ENCODE peak calls at places on chromosomes 4 and X, in four cellular contexts. V, R, W and G are unnamed samples.

GRCh38 chrX:15359701-15360100 is 24.4 kb upstream of the PIGA start:
- DNase-seq in V (no peak), R (no peak), W (no peak), G (no peak)

GRCh38 chr4:81919238-81919637 is 447.5 kb upstream of the RASGEF1B start:
- DNase-seq in R (no peak), W (no peak), V (no peak), G (no peak)

GRCh38 chr4:174654634-174655033 is 132.3 kb upstream of the HPGD start:
- DNase-seq in R (no peak), V (no peak), W (no peak), G (no peak)

GRCh38 chr4:65670331-65671031 is at the start of gene EPHA5:
- DNase-seq in W (peak), R (no peak), V (peak), G (no peak)

GRCh38 chr4:41060352-41061318 is 153.7 kb downstream of the APBB2 start:
- DNase-seq in R (no peak), V (no peak), W (no peak), G (peak)

GRCh38 chr4:183591301-183591700 is 67.7 kb downstream of the RWDD4 start:
- DNase-seq in R (no peak), W (no peak), V (no peak), G (no peak)

GRCh38 chrX:139058831-139059495 is 347.4 kb upstream of the FGF13 start:
- DNase-seq in R (no peak), W (no peak), V (peak), G (no peak)

GRCh38 chr4:8913858-8914460 is 42.3 kb upstream of the HMX1 start:
- DNase-seq in V (no peak), W (no peak), R (no peak), G (no peak)

GRCh38 chrX:9562851-9563250 is 98.0 kb downstream of the TBL1X start:
- DNase-seq in V (peak), W (no peak), R (no peak), G (no peak)

GRCh38 chr4:78534286-78534955 is 17.1 kb upstream of the ANXA3 start:
- DNase-seq in W (no peak), R (no peak), V (peak), G (no peak)

GRCh38 chrX:40209951-40210617 is 112.3 kb upstream of the BCOR start:
- DNase-seq in R (no peak), W (no peak), V (peak), G (no peak)

GRCh38 chrX:151722241-151722846 is 6.5 kb downstream of the FATE1 start:
- DNase-seq in V (peak), W (no peak), R (no peak), G (no peak)

GRCh38 chrX:111743316-111743715 is 62.3 kb downstream of the ALG13 start:
- DNase-seq in W (no peak), V (no peak), R (no peak), G (no peak)

GRCh38 chr4:139892973-139893736 is 227.5 kb downstream of the MGST2 start:
- DNase-seq in R (no peak), V (peak), W (no peak), G (no peak)

GRCh38 chr4:75189976-75190375 is 257.1 kb downstream of the PARM1 start:
- DNase-seq in R (no peak), W (no peak), V (no peak), G (no peak)

GRCh38 chr4:124931050-124931449 is 218.5 kb upstream of the ANKRD50 start:
- DNase-seq in R (no peak), V (peak), W (no peak), G (no peak)

GRCh38 chr4:123856689-123857545 is 460.3 kb downstream of the SPRY1 start:
- DNase-seq in V (peak), W (no peak), R (no peak), G (no peak)

GRCh38 chr4:159016527-159017137 is 86.2 kb upstream of the RAPGEF2 start:
- DNase-seq in R (no peak), W (no peak), V (peak), G (peak)

GRCh38 chr4:149706942-149707341 is 108.7 kb downstream of the IQCM start:
- DNase-seq in V (peak), R (no peak), W (no peak), G (no peak)

GRCh38 chrX:2608638-2609430 is 82.3 kb upstream of the CD99 start:
- DNase-seq in V (peak), R (peak), W (no peak), G (no peak)

GRCh38 chr4:165700855-165701254 is 172.2 kb upstream of the TLL1 start:
- DNase-seq in V (no peak), W (no peak), R (no peak), G (no peak)

GRCh38 chr4:16168710-16169388 is 57.4 kb downstream of the TAPT1 start:
- DNase-seq in V (no peak), W (no peak), R (no peak), G (no peak)

GRCh38 chrX:13283512-13283911 is 36.3 kb downstream of the ATXN3L start:
- DNase-seq in R (no peak), V (no peak), W (no peak), G (peak)

GRCh38 chr4:21452931-21453330 is 495.6 kb downstream of the KCNIP4 start:
- DNase-seq in R (no peak), V (no peak), W (no peak), G (no peak)

GRCh38 chr4:130233377-130234047 is 1137.6 kb downstream of the C4orf33 start:
- DNase-seq in W (no peak), V (peak), R (no peak), G (no peak)

GRCh38 chrX:134294548-134294947 is 57.6 kb downstream of the CCDC160 start:
- DNase-seq in R (no peak), W (no peak), V (peak), G (peak)

GRCh38 chr4:37717575-37717974 is 31.4 kb upstream of the RELL1 start:
- DNase-seq in V (peak), R (no peak), W (no peak), G (no peak)